ENCODE peak calls at places on chromosomes 2 and 18, in six cellular contexts. L is bronchial epithelial cell, V is PC-9, Y is tibial artery, A is HepG2, E is gastrocnemius medialis. M is an unnamed sample.

GRCh38 chr18:48611785-48612480 is 73.1 kb downstream of the CTIF start:
- DNase-seq in L (no peak), V (no peak), Y (no peak), A (peak; percentile 44), E (no peak), M (no peak)

GRCh38 chr2:40877734-40878288 is 425.9 kb upstream of the SLC8A1 start:
- DNase-seq in L (peak; percentile 85), V (no peak), Y (no peak), A (no peak), E (no peak), M (no peak)

GRCh38 chr2:47069628-47070154 is 85.4 kb downstream of the STPG4 start:
- DNase-seq in L (peak; percentile 85), V (peak; percentile 97), Y (peak; percentile 92), A (peak; percentile 84), E (peak; percentile 63), M (peak; percentile 91)

GRCh38 chr2:215751200-215751910 is 262.0 kb downstream of the MREG start:
- DNase-seq in L (peak; percentile 96), V (peak; percentile 73), Y (no peak), A (peak; percentile 39), E (no peak), M (no peak)

GRCh38 chr2:96256611-96257113 is 9.1 kb downstream of the TMEM127 start:
- DNase-seq in L (no peak), V (no peak), Y (no peak), A (no peak), E (no peak), M (no peak)

GRCh38 chr18:9017170-9017899 is 85.2 kb upstream of the NDUFV2 start:
- DNase-seq in L (peak; percentile 89), V (peak; percentile 86), Y (peak; percentile 86), A (peak; percentile 20), E (peak; percentile 81), M (peak; percentile 10)

GRCh38 chr2:119372778-119373568 is 6.2 kb downstream of the DBI start:
- DNase-seq in L (no peak), V (no peak), Y (no peak), A (no peak), E (no peak), M (no peak)

GRCh38 chr2:120565929-120566328 is 169.7 kb upstream of the GLI2 start:
- DNase-seq in L (no peak), V (no peak), Y (no peak), A (peak; percentile 44), E (no peak), M (no peak)

GRCh38 chr18:78782951-78783563 is 196.6 kb upstream of the SALL3 start:
- DNase-seq in L (no peak), V (no peak), Y (peak; percentile 43), A (no peak), E (no peak), M (no peak)

GRCh38 chr2:10058251-10059015 is 15.1 kb downstream of the KLF11 start:
- DNase-seq in L (no peak), V (no peak), Y (no peak), A (no peak), E (no peak), M (no peak)

GRCh38 chr2:85806358-85807118 is 52.7 kb downstream of the ATOH8 start:
- DNase-seq in L (peak; percentile 22), V (peak; percentile 42), Y (no peak), A (peak; percentile 87), E (no peak), M (peak; percentile 26)

GRCh38 chr2:233307565-233307964 is at the start of gene SAG:
- DNase-seq in L (no peak), V (no peak), Y (no peak), A (no peak), E (no peak), M (no peak)

GRCh38 chr18:49884465-49884864 is 71.1 kb upstream of the ACAA2 start:
- DNase-seq in L (no peak), V (no peak), Y (no peak), A (no peak), E (no peak), M (no peak)

GRCh38 chr18:75687626-75688025 is 260.1 kb upstream of the SMIM21 start:
- DNase-seq in L (no peak), V (no peak), Y (no peak), A (no peak), E (no peak), M (no peak)

GRCh38 chr2:118665784-118666529 is 181.5 kb downstream of the EN1 start:
- DNase-seq in L (no peak), V (no peak), Y (no peak), A (no peak), E (no peak), M (no peak)

GRCh38 chr2:227871375-227871788 is at the start of gene DAW1:
- DNase-seq in L (no peak), V (no peak), Y (no peak), A (peak; percentile 21), E (no peak), M (peak; percentile 33)

GRCh38 chr2:173048901-173049661 is 26.6 kb upstream of the MAP3K20 start:
- DNase-seq in L (peak; percentile 99), V (peak; percentile 100), Y (peak; percentile 89), A (peak; percentile 92), E (peak; percentile 97), M (peak; percentile 94)

GRCh38 chr18:31634331-31634713 is 42.6 kb downstream of the TTR start:
- DNase-seq in L (no peak), V (no peak), Y (no peak), A (no peak), E (no peak), M (no peak)

GRCh38 chr2:236656721-236657120 is 87.1 kb downstream of the ACKR3 start:
- DNase-seq in L (no peak), V (peak; percentile 17), Y (no peak), A (no peak), E (no peak), M (no peak)

GRCh38 chr18:6947328-6948030 is 170.1 kb downstream of the LAMA1 start:
- DNase-seq in L (no peak), V (no peak), Y (no peak), A (no peak), E (no peak), M (peak; percentile 92)

GRCh38 chr18:6948238-6948637 is 169.4 kb downstream of the LAMA1 start:
- DNase-seq in L (no peak), V (no peak), Y (no peak), A (no peak), E (no peak), M (peak; percentile 5)

GRCh38 chr18:6950641-6951040 is 167.0 kb downstream of the LAMA1 start:
- DNase-seq in L (no peak), V (no peak), Y (no peak), A (no peak), E (no peak), M (peak; percentile 33)

GRCh38 chr18:6949800-6950586 is 167.6 kb downstream of the LAMA1 start:
- DNase-seq in L (no peak), V (no peak), Y (no peak), A (no peak), E (no peak), M (peak; percentile 87)

GRCh38 chr18:6948656-6949055 is 168.9 kb downstream of the LAMA1 start:
- DNase-seq in L (no peak), V (no peak), Y (no peak), A (no peak), E (no peak), M (no peak)
- H3K36me3 ChIP-seq in L (no peaks in the 10 kb centered on the region), V (no peaks in the 10 kb centered on the region), Y (no peaks in the 10 kb centered on the region), A (no peaks in the 10 kb centered on the region), E (no peaks in the 10 kb centered on the region), M (no peaks in the 10 kb centered on the region)

GRCh38 chr2:127796389-127796788 is 14.6 kb downstream of the WDR33 start:
- DNase-seq in L (no peak), V (no peak), Y (no peak), A (no peak), E (no peak), M (no peak)

GRCh38 chr2:127790694-127791529 is 20.1 kb downstream of the WDR33 start:
- DNase-seq in L (no peak), V (no peak), Y (no peak), A (no peak), E (no peak), M (no peak)

GRCh38 chr2:127792805-127793204 is 18.2 kb downstream of the WDR33 start:
- DNase-seq in L (no peak), V (no peak), Y (no peak), A (no peak), E (no peak), M (no peak)
- H3K36me3 ChIP-seq in L (no peaks in the 10 kb centered on the region), V (peaks cover 5% of the 10 kb centered on the region), Y (no peaks in the 10 kb centered on the region), A (peaks cover 32% of the 10 kb centered on the region), E (no peaks in the 10 kb centered on the region), M (no peaks in the 10 kb centered on the region)

GRCh38 chr2:206282746-206283145 is 8.3 kb downstream of the ZDBF2 start:
- DNase-seq in L (no peak), V (no peak), Y (no peak), A (no peak), E (no peak), M (no peak)

GRCh38 chr2:206289391-206289790 is 14.9 kb downstream of the ZDBF2 start:
- DNase-seq in L (no peak), V (no peak), Y (no peak), A (no peak), E (no peak), M (no peak)

DNA sequence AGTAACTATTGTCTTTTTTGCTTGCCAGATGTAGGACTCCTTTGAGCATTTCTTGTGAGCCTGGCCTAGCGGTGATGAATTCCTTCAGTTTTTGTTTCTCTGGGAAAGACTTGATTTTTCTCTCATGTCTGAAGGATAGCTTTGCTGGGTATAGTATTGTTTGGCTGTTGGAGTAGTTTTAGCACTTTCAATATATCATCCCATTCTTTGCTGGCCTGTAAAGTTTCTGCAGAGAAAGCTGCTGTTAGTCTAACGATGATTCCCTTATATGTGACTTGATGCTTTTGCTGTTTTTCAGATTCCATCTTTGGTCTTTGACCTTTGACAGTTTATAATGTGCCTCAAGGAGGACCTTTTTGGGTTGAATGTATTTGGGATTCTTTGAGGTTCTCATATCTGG is 12.7 kb downstream of the ZDBF2 start:
- DNase-seq in L (no peak), V (no peak), Y (no peak), A (no peak), E (no peak), M (no peak)
- H3K36me3 ChIP-seq in L (peaks cover 1% of the 10 kb centered on the region), V (peaks cover 33% of the 10 kb centered on the region), Y (peaks cover under 1% of the 10 kb centered on the region), A (no peaks in the 10 kb centered on the region), E (peaks cover 9% of the 10 kb centered on the region), M (peaks cover 2% of the 10 kb centered on the region)

DNA sequence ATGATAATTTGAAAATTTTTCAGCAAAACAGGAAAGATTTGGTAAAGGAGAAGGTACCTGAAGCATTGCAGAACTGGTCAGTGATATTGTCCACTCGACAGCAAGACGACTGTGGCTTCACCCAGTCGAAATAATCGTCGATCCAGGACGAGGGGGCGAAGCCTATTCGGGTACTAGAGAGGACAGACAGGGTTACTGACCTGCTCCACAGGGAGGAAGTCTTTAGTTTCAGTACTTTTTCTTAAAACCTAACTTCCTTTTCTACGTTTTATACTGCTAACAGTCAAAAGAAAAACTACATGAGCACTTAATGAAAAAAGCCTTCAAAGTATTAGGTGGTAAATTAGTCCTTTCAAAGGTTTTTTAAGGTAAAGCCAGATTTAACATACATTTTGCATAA is 36.0 kb downstream of the RMC1 start:
- DNase-seq in L (no peak), V (no peak), Y (no peak), A (no peak), E (no peak), M (no peak)
- H3K36me3 ChIP-seq in L (peaks cover 63% of the 10 kb centered on the region), V (no peaks in the 10 kb centered on the region), Y (peaks cover 97% of the 10 kb centered on the region), A (peaks cover 97% of the 10 kb centered on the region), E (peaks cover 100% of the 10 kb centered on the region), M (peaks cover 47% of the 10 kb centered on the region)

GRCh38 chr2:217808326-217808725 is 194.5 kb downstream of the TNS1 start:
- DNase-seq in L (no peak), V (no peak), Y (no peak), A (no peak), E (no peak), M (no peak)
- H3K36me3 ChIP-seq in L (peaks cover 8% of the 10 kb centered on the region), V (no peaks in the 10 kb centered on the region), Y (peaks cover 89% of the 10 kb centered on the region), A (peaks cover 47% of the 10 kb centered on the region), E (peaks cover 82% of the 10 kb centered on the region), M (peaks cover 3% of the 10 kb centered on the region)

M was measured in small intestine.